ENCODE peak calls at places on chromosome 3, in six cellular contexts. G is tibial nerve, R is upper lobe of right lung, X is fibroblast of lung, A is NB4, Z is OCI-LY7. E is an unnamed sample.

GRCh38 chr3:112774293-112774926 is 72.3 kb downstream of the CD200R1L start:
- DNase-seq in G (no peak), R (no peak), X (peak; percentile 88), A (no peak), Z (no peak), E (peak; percentile 78)

GRCh38 chr3:73520931-73521461 is 103.7 kb downstream of the PDZRN3 start:
- DNase-seq in G (no peak), R (no peak), X (peak; percentile 17), A (no peak), Z (no peak), E (no peak)

GRCh38 chr3:42778644-42779043 is 5.6 kb upstream of the CCDC13 start:
- DNase-seq in G (no peak), R (no peak), X (peak; percentile 45), A (no peak), Z (no peak), E (peak; percentile 38)

GRCh38 chr3:41276191-41276590 is 76.9 kb downstream of the CTNNB1 start:
- DNase-seq in G (no peak), R (no peak), X (no peak), A (no peak), Z (no peak), E (no peak)

GRCh38 chr3:168865022-168865551 is 769.4 kb upstream of the GOLIM4 start:
- DNase-seq in G (no peak), R (no peak), X (no peak), A (peak; percentile 11), Z (peak; percentile 16), E (peak; percentile 66)

GRCh38 chr3:73848173-73848751 is 223.5 kb upstream of the PDZRN3 start:
- DNase-seq in G (no peak), R (no peak), X (peak; percentile 40), A (peak; percentile 24), Z (no peak), E (peak; percentile 49)

GRCh38 chr3:32082727-32083126 is 23.7 kb upstream of the GPD1L start:
- DNase-seq in G (no peak), R (no peak), X (peak; percentile 29), A (no peak), Z (no peak), E (no peak)

GRCh38 chr3:79354179-79354688 is 413.6 kb downstream of the ROBO1 start:
- DNase-seq in G (no peak), R (no peak), X (no peak), A (no peak), Z (no peak), E (no peak)

GRCh38 chr3:10482631-10483363 is 22.6 kb downstream of the ATP2B2 start:
- DNase-seq in G (no peak), R (no peak), X (no peak), A (no peak), Z (no peak), E (no peak)

GRCh38 chr3:108305484-108306172 is 9.3 kb downstream of the HHLA2 start:
- DNase-seq in G (no peak), R (peak; percentile 70), X (no peak), A (no peak), Z (no peak), E (no peak)
- TF ChIP-seq CTCF in G (no peak), R (no peak), X (no peak), A (no peak), Z (no peak), E (no peak)

DNA sequence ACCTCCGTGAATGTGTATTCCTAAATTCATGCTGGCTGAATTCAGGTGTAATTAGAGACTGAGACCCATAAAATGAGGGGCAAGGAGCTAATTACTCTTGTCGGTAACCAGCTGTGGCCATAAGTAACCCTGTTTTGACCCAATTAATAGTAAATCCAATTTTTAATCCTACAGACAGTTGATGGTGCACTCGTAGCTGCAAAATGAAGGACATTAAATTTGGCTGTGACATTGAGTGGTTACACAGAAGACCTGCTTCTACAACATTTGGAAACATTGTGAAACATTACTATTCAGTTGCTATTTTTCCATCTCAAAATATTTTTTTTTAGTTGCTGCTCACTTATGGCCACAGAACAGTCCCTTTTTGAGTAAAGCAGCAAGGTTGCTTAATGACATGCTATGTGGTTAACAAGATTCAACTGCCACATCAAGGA is 33.0 kb downstream of the MBNL1 start:
- DNase-seq in G (no peak), R (no peak), X (no peak), A (peak; percentile 64), Z (no peak), E (no peak)
- H3K4me3 ChIP-seq in G (no peak overlapping the region), R (peak overlapping the region; percentile 21), X (no peak overlapping the region), A (peak overlapping the region; percentile 40), Z (no peak overlapping the region), E (no peak overlapping the region)

GRCh38 chr3:154885016-154885415 is 195.1 kb upstream of the MME start:
- DNase-seq in G (no peak), R (no peak), X (peak; percentile 44), A (no peak), Z (no peak), E (peak; percentile 43)
- TF ChIP-seq CTCF in G (no peak), R (no peak), X (no peak), A (no peak), Z (no peak), E (no peak)

GRCh38 chr3:194526164-194526563 is 39.4 kb upstream of the ATP13A3 start:
- DNase-seq in G (no peak), R (no peak), X (no peak), A (no peak), Z (no peak), E (no peak)

GRCh38 chr3:194517333-194517732 is 30.5 kb upstream of the ATP13A3 start:
- DNase-seq in G (no peak), R (no peak), X (no peak), A (no peak), Z (no peak), E (no peak)

GRCh38 chr3:194518652-194519051 is 31.9 kb upstream of the ATP13A3 start:
- DNase-seq in G (no peak), R (no peak), X (peak; percentile 68), A (no peak), Z (no peak), E (peak; percentile 39)

GRCh38 chr3:194522579-194523046 is 35.8 kb upstream of the ATP13A3 start:
- DNase-seq in G (no peak), R (no peak), X (peak; percentile 83), A (no peak), Z (no peak), E (peak; percentile 46)

GRCh38 chr3:194521514-194522260 is 34.9 kb upstream of the ATP13A3 start:
- DNase-seq in G (no peak), R (no peak), X (peak; percentile 78), A (no peak), Z (no peak), E (peak; percentile 58)
- H3K4me3 ChIP-seq in G (no peak overlapping the region), R (no peak overlapping the region), X (no peak overlapping the region), A (no peak overlapping the region), Z (no peak overlapping the region), E (no peak overlapping the region)

GRCh38 chr3:172303941-172304558 is 144.2 kb downstream of the GHSR start:
- DNase-seq in G (no peak), R (no peak), X (no peak), A (no peak), Z (no peak), E (no peak)
- TF ChIP-seq CTCF in G (no peak), R (no peak), X (no peak), A (no peak), Z (no peak), E (peak; percentile 38)

GRCh38 chr3:48118928-48119327 is 69.3 kb downstream of the CDC25A start:
- DNase-seq in G (no peak), R (no peak), X (no peak), A (no peak), Z (no peak), E (no peak)
- H3K4me3 ChIP-seq in G (no peak overlapping the region), R (no peak overlapping the region), X (no peak overlapping the region), A (no peak overlapping the region), Z (no peak overlapping the region), E (no peak overlapping the region)

DNA sequence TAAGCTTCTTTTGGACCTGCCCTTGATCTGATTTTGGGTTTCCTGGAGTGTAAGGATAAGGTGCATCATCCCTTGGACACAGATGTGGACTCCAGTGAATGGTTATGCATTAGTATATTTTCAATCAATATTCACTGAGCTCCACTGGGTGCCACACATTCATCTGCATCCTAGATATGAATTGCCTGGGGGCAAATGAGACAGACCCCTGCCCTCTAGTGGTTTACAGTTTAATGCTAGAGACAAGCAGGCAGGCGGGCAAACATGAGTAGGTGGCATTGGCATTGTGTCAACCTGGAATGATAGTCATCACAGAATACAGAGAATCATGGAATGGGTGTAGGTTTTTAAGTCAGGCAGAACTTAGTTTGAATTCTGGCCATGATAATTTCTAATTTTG is 252.5 kb upstream of the SOX14 start:
- DNase-seq in G (no peak), R (no peak), X (no peak), A (no peak), Z (no peak), E (no peak)
- TF ChIP-seq CTCF in G (no peak), R (no peak), X (no peak), A (no peak), Z (peak; percentile 18), E (no peak)

DNA sequence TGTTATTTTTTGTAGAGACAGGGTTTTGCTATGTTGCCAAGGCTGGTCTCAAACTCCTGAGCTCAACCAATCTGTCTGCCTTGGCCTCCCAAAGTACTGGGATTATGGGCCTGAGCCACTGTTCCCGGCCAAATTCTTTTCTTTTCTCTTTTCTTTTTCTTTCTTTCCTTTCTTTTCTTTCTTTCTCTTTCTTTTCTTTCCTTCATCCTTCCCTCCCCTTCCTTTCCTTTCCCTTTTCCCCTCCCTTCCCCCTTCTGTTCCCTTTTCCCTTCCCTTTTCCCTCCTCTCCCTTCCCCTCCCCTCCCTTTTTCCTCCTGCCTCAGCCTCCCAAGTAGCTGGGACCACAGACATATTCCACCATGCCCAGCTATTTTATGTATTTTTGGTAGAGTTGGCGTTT is 3.1 kb upstream of the ARF4 start:
- DNase-seq in G (no peak), R (no peak), X (no peak), A (no peak), Z (no peak), E (no peak)
- H3K4me3 ChIP-seq in G (no peak overlapping the region), R (no peak overlapping the region), X (no peak overlapping the region), A (no peak overlapping the region), Z (no peak overlapping the region), E (no peak overlapping the region)

GRCh38 chr3:123027292-123028232 is at the start of gene SEMA5B:
- DNase-seq in G (no peak), R (peak; percentile 70), X (peak; percentile 20), A (no peak), Z (no peak), E (no peak)
- TF ChIP-seq CTCF in G (peak; percentile 47), R (peak; percentile 52), X (peak; percentile 18), A (no peak), Z (peak; percentile 40), E (peak; percentile 11)